ENCODE peak calls at places on chromosomes 3 and 15, in six cellular contexts. L is brain microvascular endothelial cell, C is GM03348, P is kidney glomerular epithelial cell, M is fibroblast of mammary gland, B is COR-L47. Z is an unnamed sample.

GRCh38 chr3:129585949-129586657 is 20.4 kb downstream of the PLXND1 start:
- DNase-seq in B (no peak), P (no peak), M (no peak), C (no peak), L (no peak), Z (no peak)

GRCh38 chr3:79497447-79498111 is 270.2 kb downstream of the ROBO1 start:
- DNase-seq in M (peak), B (no peak), L (no peak), C (peak), P (peak), Z (peak)

GRCh38 chr3:51311055-51311454 is 74.0 kb upstream of the MANF start:
- DNase-seq in B (no peak), C (peak), M (peak), P (no peak), L (peak), Z (peak)

GRCh38 chr3:100972867-100973266 is 20.4 kb downstream of the ABI3BP start:
- DNase-seq in B (no peak), M (peak), P (no peak), L (no peak), C (no peak), Z (no peak)

GRCh38 chr3:77256584-77257488 is 216.9 kb downstream of the ROBO2 start:
- DNase-seq in L (no peak), M (no peak), C (no peak), B (peak), P (no peak), Z (no peak)

GRCh38 chr15:67089218-67090193 is 24.1 kb downstream of the SMAD3 start:
- DNase-seq in L (no peak), M (peak), B (no peak), C (no peak), P (no peak), Z (no peak)

GRCh38 chr15:99427210-99427609 is 138.6 kb upstream of the MEF2A start:
- DNase-seq in C (no peak), B (no peak), L (no peak), P (no peak), M (no peak), Z (no peak)

GRCh38 chr3:180680097-180680430 is 775 bp upstream of the CCDC39 start:
- DNase-seq in M (peak), C (peak), B (peak), P (peak), L (peak), Z (peak)

GRCh38 chr15:85581495-85581894 is 201.1 kb downstream of the AKAP13 start:
- DNase-seq in L (no peak), M (peak), C (no peak), P (no peak), B (no peak), Z (no peak)

GRCh38 chr3:114563720-114564119 is 269.9 kb downstream of the TIGIT start:
- DNase-seq in P (no peak), M (no peak), L (no peak), C (no peak), B (no peak), Z (no peak)

GRCh38 chr15:92882697-92883642 is 17.2 kb upstream of the CHD2 start:
- DNase-seq in B (no peak), C (peak), M (no peak), P (no peak), L (no peak), Z (peak)

GRCh38 chr15:98658831-98659699 is 10.7 kb downstream of the IGF1R start:
- DNase-seq in B (peak), P (peak), C (peak), M (peak), L (no peak), Z (peak)

GRCh38 chr3:197580253-197580691 is 24.5 kb upstream of the BDH1 start:
- DNase-seq in B (no peak), C (no peak), M (no peak), L (no peak), P (no peak), Z (peak)

GRCh38 chr3:84304214-84304613 is 654.6 kb upstream of the CADM2 start:
- DNase-seq in M (no peak), B (no peak), P (no peak), C (no peak), L (no peak), Z (no peak)